ENCODE peak calls at places on chromosomes 3 and 15, in four cellular contexts. F is A549, T is cardiac muscle cell, O is NCI-H1092. Z is an unnamed sample.

GRCh38 chr15:89129123-89129815 is 41.0 kb downstream of the ABHD2 start:
- DNase-seq in F (peak), T (peak), O (no peak), Z (peak)

GRCh38 chr3:121916189-121916588 is 22.0 kb downstream of the SLC15A2 start:
- DNase-seq in F (no peak), T (no peak), O (no peak), Z (no peak)

GRCh38 chr3:114383875-114384557 is 90.2 kb downstream of the TIGIT start:
- DNase-seq in F (peak), T (peak), O (peak), Z (peak)

GRCh38 chr3:127445581-127446368 is 144.8 kb downstream of the TPRA1 start:
- DNase-seq in F (no peak), T (no peak), O (no peak), Z (no peak)

GRCh38 chr15:60519218-60519617 is 40.3 kb upstream of the ICE2 start:
- DNase-seq in F (no peak), T (no peak), O (no peak), Z (no peak)

GRCh38 chr3:170233532-170233931 is 11.3 kb downstream of the PRKCI start:
- DNase-seq in F (no peak), T (no peak), O (no peak), Z (no peak)

GRCh38 chr3:70702132-70702531 is 389.7 kb upstream of the MDFIC2 start:
- DNase-seq in F (no peak), T (no peak), O (no peak), Z (no peak)

GRCh38 chr3:139909836-139910235 is 25.1 kb upstream of the CLSTN2 start:
- DNase-seq in F (no peak), T (no peak), O (no peak), Z (no peak)

GRCh38 chr3:154294016-154294415 is 30.3 kb downstream of the DHX36 start:
- DNase-seq in F (no peak), T (no peak), O (no peak), Z (no peak)

GRCh38 chr15:53716909-53717878 is 42.3 kb downstream of the WDR72 start:
- DNase-seq in F (no peak), T (no peak), O (peak), Z (no peak)

GRCh38 chr3:62611541-62612240 is 238.3 kb upstream of the FEZF2 start:
- DNase-seq in F (no peak), T (no peak), O (no peak), Z (no peak)

GRCh38 chr15:79365765-79366164 is 54.9 kb downstream of the TMED3 start:
- DNase-seq in F (no peak), T (no peak), O (no peak), Z (no peak)

GRCh38 chr15:90259524-90259923 is 5.9 kb upstream of the NGRN start:
- DNase-seq in F (no peak), T (no peak), O (no peak), Z (no peak)

GRCh38 chr3:154193174-154193573 is 72.0 kb downstream of the ARHGEF26 start:
- DNase-seq in F (no peak), T (no peak), O (no peak), Z (no peak)

GRCh38 chr3:72904156-72904555 is 16.3 kb downstream of the GXYLT2 start:
- DNase-seq in F (no peak), T (peak), O (no peak), Z (no peak)

GRCh38 chr3:70049761-70050160 is 50.2 kb downstream of the SAMMSON start:
- DNase-seq in F (no peak), T (no peak), O (no peak), Z (no peak)

GRCh38 chr3:49673715-49674490 is at the start of gene APEH:
- DNase-seq in F (peak), T (peak), O (no peak), Z (peak)

GRCh38 chr3:11903447-11903846 is 56.8 kb upstream of the TAMM41 start:
- DNase-seq in F (no peak), T (no peak), O (no peak), Z (no peak)

GRCh38 chr15:70474682-70475438 is 288.5 kb downstream of the UACA start:
- DNase-seq in F (peak), T (no peak), O (peak), Z (no peak)

GRCh38 chr15:60843482-60843881 is 364.5 kb upstream of the ICE2 start:
- DNase-seq in F (no peak), T (no peak), O (no peak), Z (no peak)

GRCh38 chr3:53254810-53255359 is 937 bp downstream of the TKT start:
- DNase-seq in F (no peak), T (peak), O (no peak), Z (peak)

GRCh38 chr3:183489455-183490210 is 61.2 kb upstream of the MCF2L2 start:
- DNase-seq in F (no peak), T (no peak), O (no peak), Z (no peak)

GRCh38 chr15:39135989-39136388 is 444.9 kb upstream of the THBS1 start:
- DNase-seq in F (no peak), T (no peak), O (no peak), Z (no peak)

GRCh38 chr15:67080118-67080899 is 14.9 kb downstream of the SMAD3 start:
- DNase-seq in F (no peak), T (no peak), O (no peak), Z (no peak)

GRCh38 chr15:48427960-48428547 is 96.8 kb downstream of the DUT start:
- DNase-seq in F (no peak), T (no peak), O (no peak), Z (no peak)

GRCh38 chr3:76505202-76505875 is 534.6 kb upstream of the ROBO2 start:
- DNase-seq in F (no peak), T (no peak), O (no peak), Z (no peak)

GRCh38 chr3:175421897-175422296 is 562.8 kb downstream of the NAALADL2 start:
- DNase-seq in F (no peak), T (no peak), O (no peak), Z (no peak)

GRCh38 chr3:194168994-194169393 is 33.0 kb downstream of the HES1 start:
- DNase-seq in F (no peak), T (no peak), O (no peak), Z (no peak)

GRCh38 chr3:174659516-174659915 is 199.6 kb upstream of the NAALADL2 start:
- DNase-seq in F (no peak), T (no peak), O (no peak), Z (no peak)

GRCh38 chr3:30324587-30324986 is 281.8 kb upstream of the TGFBR2 start:
- DNase-seq in F (peak), T (no peak), O (no peak), Z (no peak)

GRCh38 chr15:93043621-93044300 is 45.2 kb downstream of the RGMA start:
- DNase-seq in F (no peak), T (no peak), O (no peak), Z (peak)

GRCh38 chr15:81126887-81127286 is 7.2 kb upstream of the CFAP161 start:
- DNase-seq in F (no peak), T (no peak), O (no peak), Z (no peak)

GRCh38 chr3:149610351-149611105 is 47.3 kb downstream of the WWTR1 start:
- DNase-seq in F (no peak), T (no peak), O (no peak), Z (no peak)

GRCh38 chr3:31377045-31377642 is 155.6 kb upstream of the STT3B start:
- DNase-seq in F (peak), T (no peak), O (no peak), Z (no peak)

GRCh38 chr3:69012111-69012835 is 1.2 kb downstream of the EOGT start:
- DNase-seq in F (no peak), T (no peak), O (no peak), Z (no peak)

GRCh38 chr3:14522129-14522691 is 17.9 kb downstream of the GRIP2 start:
- DNase-seq in F (no peak), T (no peak), O (no peak), Z (no peak)

GRCh38 chr3:141556034-141556433 is 69.2 kb downstream of the RASA2 start:
- DNase-seq in F (no peak), T (no peak), O (no peak), Z (no peak)